ENCODE peak calls at places on chromosomes 4 and X, in six cellular contexts. I, O, U, X, V and D are unnamed samples. For H3K9me3, the result is how much of the 10 kb centered on the place peaks cover.

GRCh38 chr4:77636902-77637301 is 31.3 kb downstream of the CXCL13 start:
- DNase-seq in V (peak), X (no peak), I (no peak), O (peak), U (peak), D (no peak)

GRCh38 chrX:66042307-66043077 is 2.6 kb upstream of the VSIG4 start:
- DNase-seq in V (no peak), I (no peak), X (no peak), O (no peak), U (no peak), D (no peak)

GRCh38 chr4:77445846-77446245 is 159.8 kb upstream of the CXCL13 start:
- DNase-seq in V (no peak), X (no peak), I (no peak), U (no peak), O (no peak), D (no peak)

GRCh38 chr4:153534792-153535629 is 68.9 kb downstream of the TMEM131L start:
- DNase-seq in O (no peak), X (no peak), U (no peak), V (no peak), I (no peak), D (no peak)

GRCh38 chr4:139768913-139769312 is 103.3 kb downstream of the MGST2 start:
- DNase-seq in O (no peak), U (no peak), V (no peak), I (no peak), X (no peak), D (no peak)

GRCh38 chr4:25590171-25590570 is 65.5 kb upstream of the SLC34A2 start:
- DNase-seq in I (no peak), V (peak), O (no peak), U (no peak), X (no peak), D (no peak)

GRCh38 chrX:41108007-41108683 is 22.9 kb downstream of the USP9X start:
- DNase-seq in V (peak), O (no peak), I (no peak), X (no peak), U (peak), D (no peak)

GRCh38 chrX:136028383-136028984 is 43.2 kb downstream of the SLC9A6 start:
- DNase-seq in X (no peak), O (no peak), I (no peak), V (peak), U (peak), D (no peak)

GRCh38 chrX:118350221-118350620 is 4.3 kb downstream of the WDR44 start:
- DNase-seq in O (no peak), X (no peak), I (no peak), V (peak), U (no peak), D (no peak)

GRCh38 chrX:104173841-104174240 is 7.6 kb downstream of the FAM199X start:
- DNase-seq in U (no peak), O (no peak), X (no peak), I (no peak), V (peak), D (no peak)

GRCh38 chr4:87979810-87980209 is 4.3 kb downstream of the SPP1 start:
- DNase-seq in V (no peak), O (no peak), X (no peak), I (no peak), U (no peak), D (no peak)

GRCh38 chrX:63439580-63439979 is 88.4 kb upstream of the SPIN4 start:
- DNase-seq in I (no peak), X (no peak), O (no peak), V (no peak), U (no peak), D (no peak)
- H3K9me3 ChIP-seq in I (under half), X (under half), O (under half), V (under half), U (under half), D (under half)

GRCh38 chrX:2735270-2735669 is 16.6 kb upstream of the XG start:
- DNase-seq in V (no peak), U (no peak), X (no peak), I (no peak), O (no peak), D (no peak)
- TF ChIP-seq CTCF in V (no peak), U (no peak), X (no peak), I (no peak), O (no peak), D (no peak)

GRCh38 chrX:9955506-9955905 is 11.7 kb upstream of the CLDN34 start:
- DNase-seq in V (peak), O (no peak), I (no peak), X (no peak), U (no peak), D (no peak)
- H3K27ac ChIP-seq in V (peak), O (no peak), I (no peak), X (no peak), U (no peak), D (no peak)

GRCh38 chrX:40103565-40104323 is 6.0 kb upstream of the BCOR start:
- DNase-seq in U (no peak), V (no peak), O (no peak), I (no peak), X (no peak), D (no peak)
- H3K9me3 ChIP-seq in U (under half), V (under half), O (under half), I (under half), X (under half), D (under half)